ENCODE peak calls at places on chromosomes 12 and 14, in five cellular contexts. One of them, this sample, is unnamed. For H3K4me1, the result is how much of the 10 kb centered on the place peaks cover.

GRCh38 chr14:21455592-21455911 is 371 bp downstream of the CHD8 start:
- DNase-seq in ovary: no peak
- DNase-seq in K562: no peak
- DNase-seq in stomach: no peak
- DNase-seq in tibial nerve: no peak
- DNase-seq in this sample: no peak

GRCh38 chr12:111775205-111776193 is 8.8 kb downstream of the ALDH2 start:
- DNase-seq in K562: peak
- DNase-seq in stomach: peak
- DNase-seq in ovary: peak
- DNase-seq in tibial nerve: peak
- DNase-seq in this sample: peak

GRCh38 chr14:21711360-21711961 is 37.8 kb upstream of the OR4E1 start:
- DNase-seq in tibial nerve: no peak
- DNase-seq in stomach: no peak
- DNase-seq in ovary: no peak
- DNase-seq in K562: peak
- DNase-seq in this sample: no peak

GRCh38 chr14:45810152-45810872 is 557.3 kb upstream of the MIS18BP1 start:
- DNase-seq in ovary: no peak
- DNase-seq in tibial nerve: no peak
- DNase-seq in stomach: no peak
- DNase-seq in K562: no peak
- DNase-seq in this sample: no peak

GRCh38 chr14:99143793-99144192 is 128.2 kb downstream of the BCL11B start:
- DNase-seq in K562: no peak
- DNase-seq in stomach: no peak
- DNase-seq in ovary: no peak
- DNase-seq in tibial nerve: no peak
- DNase-seq in this sample: peak

GRCh38 chr12:28683371-28683770 is 465.7 kb upstream of the FAR2 start:
- DNase-seq in K562: no peak
- DNase-seq in tibial nerve: no peak
- DNase-seq in stomach: no peak
- DNase-seq in ovary: no peak
- DNase-seq in this sample: no peak

GRCh38 chr14:100297320-100298300 is 8.6 kb downstream of the SLC25A29 start:
- DNase-seq in K562: no peak
- DNase-seq in tibial nerve: peak
- DNase-seq in ovary: peak
- DNase-seq in stomach: peak
- DNase-seq in this sample: peak

GRCh38 chr12:132196038-132196872 is 52.0 kb downstream of the NOC4L start:
- DNase-seq in tibial nerve: no peak
- DNase-seq in K562: no peak
- DNase-seq in stomach: no peak
- DNase-seq in ovary: no peak
- DNase-seq in this sample: no peak

GRCh38 chr14:75295061-75295461 is 16.4 kb downstream of the FOS start:
- DNase-seq in ovary: peak
- DNase-seq in K562: peak
- DNase-seq in tibial nerve: peak
- DNase-seq in stomach: peak
- DNase-seq in this sample: peak

GRCh38 chr12:129566800-129567199 is 337.0 kb downstream of the TMEM132D start:
- DNase-seq in tibial nerve: no peak
- DNase-seq in stomach: no peak
- DNase-seq in K562: no peak
- DNase-seq in ovary: no peak
- DNase-seq in this sample: no peak

GRCh38 chr14:73753043-73753886 is 39.1 kb upstream of the PNMA1 start:
- DNase-seq in ovary: no peak
- DNase-seq in stomach: peak
- DNase-seq in tibial nerve: no peak
- DNase-seq in K562: peak
- DNase-seq in this sample: peak

GRCh38 chr12:59972941-59973340 is 377.1 kb downstream of the SLC16A7 start:
- DNase-seq in stomach: no peak
- DNase-seq in tibial nerve: no peak
- DNase-seq in ovary: no peak
- DNase-seq in K562: no peak
- DNase-seq in this sample: no peak

GRCh38 chr14:37116933-37117844 is 55.2 kb downstream of the SLC25A21 start:
- DNase-seq in ovary: no peak
- DNase-seq in K562: peak
- DNase-seq in stomach: no peak
- DNase-seq in tibial nerve: no peak
- DNase-seq in this sample: no peak

GRCh38 chr12:124680863-124681778 is 113.7 kb upstream of the NCOR2 start:
- DNase-seq in tibial nerve: peak
- DNase-seq in ovary: peak
- DNase-seq in stomach: no peak
- DNase-seq in K562: peak
- DNase-seq in this sample: no peak

GRCh38 chr12:123384318-123384993 is 524 bp downstream of the KMT5A start:
- DNase-seq in stomach: no peak
- DNase-seq in ovary: no peak
- DNase-seq in K562: no peak
- DNase-seq in tibial nerve: no peak
- DNase-seq in this sample: peak

GRCh38 chr14:105099778-105100177 is 34.5 kb upstream of the GPR132 start:
- DNase-seq in ovary: no peak
- DNase-seq in stomach: no peak
- DNase-seq in K562: no peak
- DNase-seq in tibial nerve: no peak
- DNase-seq in this sample: no peak

GRCh38 chr12:93767524-93767863 is 90.3 kb downstream of the CRADD start:
- DNase-seq in ovary: no peak
- DNase-seq in stomach: no peak
- DNase-seq in tibial nerve: no peak
- DNase-seq in K562: no peak
- DNase-seq in this sample: no peak

GRCh38 chr14:102066041-102066451 is 20.8 kb downstream of the HSP90AA1 start:
- DNase-seq in K562: no peak
- DNase-seq in ovary: no peak
- DNase-seq in tibial nerve: no peak
- DNase-seq in stomach: no peak
- DNase-seq in this sample: no peak

GRCh38 chr14:72810201-72810600 is 83.7 kb downstream of the DPF3 start:
- DNase-seq in stomach: no peak
- DNase-seq in ovary: no peak
- DNase-seq in tibial nerve: no peak
- DNase-seq in K562: no peak
- DNase-seq in this sample: no peak

GRCh38 chr14:105343194-105343593 is 28.6 kb downstream of the PACS2 start:
- DNase-seq in tibial nerve: no peak
- DNase-seq in K562: no peak
- DNase-seq in stomach: no peak
- DNase-seq in ovary: no peak
- DNase-seq in this sample: no peak

GRCh38 chr12:95976416-95976832 is 19.7 kb downstream of the HAL start:
- DNase-seq in K562: no peak
- DNase-seq in stomach: no peak
- DNase-seq in ovary: no peak
- DNase-seq in tibial nerve: no peak
- DNase-seq in this sample: no peak
- TF ChIP-seq EP300 in K562: no peak
- TF ChIP-seq EP300 in stomach: no peak
- TF ChIP-seq EP300 in ovary: no peak
- TF ChIP-seq EP300 in tibial nerve: no peak
- TF ChIP-seq EP300 in this sample: no peak

GRCh38 chr12:116880213-116880816 is 926 bp downstream of the HRK start:
- DNase-seq in ovary: no peak
- DNase-seq in stomach: no peak
- DNase-seq in K562: no peak
- DNase-seq in tibial nerve: no peak
- DNase-seq in this sample: no peak
- H3K4me3 ChIP-seq in ovary: no peak
- H3K4me3 ChIP-seq in stomach: peak
- H3K4me3 ChIP-seq in K562: peak
- H3K4me3 ChIP-seq in tibial nerve: peak
- H3K4me3 ChIP-seq in this sample: peak

GRCh38 chr12:68636268-68636667 is 25.6 kb downstream of the RAP1B start:
- DNase-seq in ovary: no peak
- DNase-seq in tibial nerve: no peak
- DNase-seq in K562: no peak
- DNase-seq in stomach: no peak
- DNase-seq in this sample: no peak
- H3K4me1 ChIP-seq in ovary: under half
- H3K4me1 ChIP-seq in tibial nerve: under half
- H3K4me1 ChIP-seq in K562: under half
- H3K4me1 ChIP-seq in stomach: half or more
- H3K4me1 ChIP-seq in this sample: half or more

GRCh38 chr14:96136361-96136760 is 68.3 kb upstream of the BDKRB2 start:
- DNase-seq in tibial nerve: no peak
- DNase-seq in stomach: no peak
- DNase-seq in ovary: no peak
- DNase-seq in K562: no peak
- DNase-seq in this sample: no peak
- TF ChIP-seq EP300 in tibial nerve: no peak
- TF ChIP-seq EP300 in stomach: no peak
- TF ChIP-seq EP300 in ovary: no peak
- TF ChIP-seq EP300 in K562: no peak
- TF ChIP-seq EP300 in this sample: no peak

DNA sequence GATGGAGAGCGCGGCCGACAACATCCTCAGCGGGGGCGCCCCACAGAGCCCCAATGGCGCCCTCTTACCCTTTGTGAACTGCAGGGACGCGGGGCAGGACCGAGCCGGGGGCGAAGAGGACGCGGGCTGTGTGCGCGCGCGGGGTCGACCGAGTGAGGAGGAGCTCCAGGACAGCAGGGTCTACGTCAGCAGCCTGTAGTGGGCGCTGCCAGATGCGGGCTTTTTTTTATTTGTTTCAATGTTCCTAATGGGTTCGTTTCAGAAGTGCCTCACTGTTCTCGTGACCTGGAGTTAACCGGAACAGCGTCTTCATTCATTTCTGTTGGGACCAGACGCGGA is 103.8 kb upstream of the FKBP4 start:
- DNase-seq in ovary: no peak
- DNase-seq in K562: no peak
- DNase-seq in stomach: no peak
- DNase-seq in tibial nerve: no peak
- DNase-seq in this sample: no peak
- H3K4me3 ChIP-seq in ovary: peak
- H3K4me3 ChIP-seq in K562: no peak
- H3K4me3 ChIP-seq in stomach: peak
- H3K4me3 ChIP-seq in tibial nerve: peak
- H3K4me3 ChIP-seq in this sample: peak

DNA sequence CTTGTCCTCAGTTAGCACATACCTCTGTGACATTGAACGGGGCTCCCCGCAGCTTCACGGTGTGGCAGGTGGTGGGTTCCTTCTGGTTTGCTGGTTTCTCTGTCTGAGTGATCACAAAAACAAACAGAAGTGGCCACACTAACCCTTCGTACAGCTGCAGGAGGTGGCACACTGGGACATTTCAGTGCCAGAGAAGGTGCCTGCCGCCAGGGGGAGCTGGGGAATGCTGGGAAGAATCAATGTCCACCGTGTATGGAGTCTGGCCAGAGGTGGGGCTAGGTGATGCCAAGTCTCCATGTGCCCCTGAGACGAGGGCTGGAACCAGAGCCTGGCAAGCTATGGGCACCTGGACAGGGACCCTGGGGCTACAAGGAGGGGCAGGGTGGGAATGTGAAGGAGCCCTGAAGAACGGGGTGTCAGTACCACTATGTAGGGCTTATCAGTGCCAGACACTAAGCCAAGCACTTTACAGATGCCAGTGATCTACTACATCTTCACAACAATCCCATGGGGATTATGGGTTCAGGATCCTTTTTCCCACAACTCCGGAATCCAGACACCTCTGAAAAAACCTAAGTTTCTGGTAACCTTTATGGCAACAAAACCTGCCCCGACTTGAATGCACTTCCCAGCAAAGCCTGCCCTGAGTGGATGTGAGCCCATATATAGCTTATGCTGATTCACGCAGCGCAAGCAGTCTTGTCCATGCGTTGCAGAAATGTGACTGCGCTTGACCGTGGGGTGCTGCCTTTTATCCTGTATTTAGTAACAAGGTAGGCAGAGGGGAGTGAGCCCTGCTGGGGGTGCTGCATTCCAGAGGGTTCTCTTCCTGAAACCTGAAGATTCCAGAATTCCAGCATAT is 10.8 kb downstream of the RBM19 start:
- DNase-seq in ovary: no peak
- DNase-seq in tibial nerve: no peak
- DNase-seq in K562: no peak
- DNase-seq in stomach: peak
- DNase-seq in this sample: no peak
- H3K4me1 ChIP-seq in ovary: under half
- H3K4me1 ChIP-seq in tibial nerve: under half
- H3K4me1 ChIP-seq in K562: under half
- H3K4me1 ChIP-seq in stomach: under half
- H3K4me1 ChIP-seq in this sample: under half

DNA sequence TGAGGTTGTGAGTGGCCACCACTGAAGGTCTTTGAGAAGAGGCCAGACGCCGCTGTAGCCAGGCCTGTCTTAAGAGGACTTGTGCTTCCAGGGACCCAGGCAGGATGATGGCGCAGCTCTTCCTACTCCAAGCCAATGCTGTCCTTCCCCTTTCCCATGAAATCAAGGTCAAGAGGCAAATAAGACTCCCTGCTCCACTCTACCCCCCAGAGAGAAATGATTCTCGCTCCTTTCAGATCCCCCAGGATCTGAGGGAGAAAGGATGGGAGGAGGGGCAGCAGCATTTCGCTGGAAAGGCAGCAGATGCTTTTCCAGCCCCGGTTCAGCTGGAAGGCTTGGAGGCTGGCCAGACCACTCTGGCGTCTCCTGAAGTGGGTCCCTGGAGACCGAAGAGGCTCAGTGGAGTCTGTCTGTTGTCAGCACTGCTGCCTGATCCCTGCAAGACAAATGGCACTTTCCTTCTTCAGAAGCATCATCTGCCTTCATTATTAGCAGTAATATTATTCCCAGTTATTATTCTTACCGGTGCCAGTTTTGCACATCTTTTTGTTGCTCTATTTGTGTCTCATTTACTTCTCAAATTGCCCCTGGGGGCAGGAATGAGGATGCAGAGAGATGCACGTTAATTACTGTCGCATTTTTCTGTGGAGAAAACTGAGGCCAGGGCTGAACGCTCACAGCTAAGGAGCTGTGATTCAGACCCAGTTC is 51.4 kb downstream of the C14orf132 start:
- DNase-seq in stomach: no peak
- DNase-seq in tibial nerve: peak
- DNase-seq in ovary: peak
- DNase-seq in K562: no peak
- DNase-seq in this sample: peak
- TF ChIP-seq EP300 in stomach: no peak
- TF ChIP-seq EP300 in tibial nerve: no peak
- TF ChIP-seq EP300 in ovary: no peak
- TF ChIP-seq EP300 in K562: no peak
- TF ChIP-seq EP300 in this sample: no peak

This sample was measured in sigmoid colon.